ENCODE peak calls at places on chromosomes 11 and 22, in nine cellular contexts. X is fibroblast of lung, I is prostate gland, O is pancreas, H is left ventricle myocardium inferior, V is lung, C is heart left ventricle, L is IMR-90, S is endothelial cell of umbilical vein. Z is an unnamed sample. For H3K27me3 and H3K4me1, the result is how much of the 10 kb centered on the place peaks cover.

GRCh38 chr22:36048911-36049677 is 20.5 kb upstream of the RBFOX2 start:
- DNase-seq in C (no peak), I (no peak), X (peak), L (peak), V (no peak), H (no peak), S (no peak), O (no peak), Z (peak)

GRCh38 chr11:123491241-123491640 is 61.2 kb downstream of the GRAMD1B start:
- DNase-seq in I (no peak), L (no peak), X (no peak), V (no peak), C (no peak), H (no peak), S (no peak), O (no peak), Z (no peak)

GRCh38 chr11:1756024-1756561 is 5.7 kb upstream of the IFITM10 start:
- DNase-seq in O (no peak), H (no peak), L (no peak), C (no peak), V (no peak), S (no peak), I (no peak), X (no peak), Z (no peak)

GRCh38 chr22:45376703-45377102 is 36.7 kb downstream of the SMC1B start:
- DNase-seq in O (no peak), I (no peak), L (no peak), C (no peak), V (no peak), S (peak), H (no peak), X (no peak), Z (no peak)

GRCh38 chr11:4982678-4983077 is 12.0 kb upstream of the OR51L1 start:
- DNase-seq in H (no peak), C (no peak), L (no peak), I (no peak), O (no peak), S (no peak), X (no peak), V (no peak), Z (no peak)

GRCh38 chr11:1756791-1757771 is 6.6 kb downstream of the CTSD start:
- DNase-seq in H (no peak), S (no peak), I (no peak), C (no peak), O (no peak), X (no peak), V (no peak), L (no peak), Z (no peak)

GRCh38 chr22:39947488-39948216 is 12.5 kb upstream of the TMA7B start:
- DNase-seq in H (no peak), O (no peak), S (no peak), I (no peak), C (no peak), V (peak), L (no peak), X (no peak), Z (no peak)

GRCh38 chr11:1783725-1784529 is 20.2 kb upstream of the CTSD start:
- DNase-seq in H (no peak), V (no peak), S (no peak), L (no peak), X (no peak), C (no peak), O (no peak), I (no peak), Z (no peak)

GRCh38 chr11:63277345-63277943 is 34.0 kb upstream of the SLC22A25 start:
- DNase-seq in O (no peak), V (no peak), C (no peak), H (no peak), S (no peak), L (no peak), X (no peak), I (no peak), Z (no peak)

GRCh38 chr11:25319068-25319467 is 822.2 kb downstream of the LUZP2 start:
- DNase-seq in C (no peak), H (no peak), V (no peak), O (no peak), S (no peak), X (no peak), I (no peak), L (no peak), Z (no peak)

GRCh38 chr11:73349633-73350032 is 26.6 kb upstream of the RELT start:
- DNase-seq in S (no peak), L (no peak), I (no peak), C (no peak), H (no peak), O (no peak), X (no peak), V (no peak), Z (no peak)

GRCh38 chr22:31872209-31872608 is 72.1 kb upstream of the YWHAH start:
- DNase-seq in I (no peak), H (no peak), O (no peak), X (no peak), L (no peak), S (peak), V (no peak), C (no peak), Z (no peak)

GRCh38 chr11:109641549-109641948 is 219.6 kb downstream of the C11orf87 start:
- DNase-seq in S (no peak), X (peak), L (peak), V (no peak), H (no peak), O (no peak), I (no peak), C (no peak), Z (no peak)

GRCh38 chr11:70881948-70882715 is 370.2 kb downstream of the SHANK2 start:
- DNase-seq in X (no peak), C (no peak), V (no peak), L (no peak), H (no peak), O (no peak), S (no peak), I (no peak), Z (no peak)

GRCh38 chr22:19287889-19288288 is 3.6 kb downstream of the CLTCL1 start:
- DNase-seq in I (no peak), X (peak), H (no peak), V (no peak), C (no peak), O (no peak), S (no peak), L (peak), Z (no peak)

GRCh38 chr11:12175694-12176241 is 65.4 kb downstream of the MICAL2 start:
- DNase-seq in C (no peak), I (no peak), O (no peak), H (no peak), X (peak), V (no peak), L (peak), S (peak), Z (peak)

GRCh38 chr11:116500833-116501622 is 271.8 kb downstream of the BUD13 start:
- DNase-seq in C (no peak), X (no peak), I (no peak), S (no peak), O (no peak), V (no peak), H (no peak), L (no peak), Z (no peak)

GRCh38 chr22:29503811-29504372 is 23.9 kb downstream of the NEFH start:
- DNase-seq in V (no peak), H (peak), C (peak), S (no peak), L (peak), I (peak), X (peak), O (no peak), Z (no peak)

GRCh38 chr11:122795281-122795680 is 43.0 kb upstream of the CRTAM start:
- DNase-seq in L (no peak), S (no peak), O (no peak), V (no peak), I (no peak), C (no peak), H (no peak), X (no peak), Z (no peak)

GRCh38 chr11:109785714-109786113 is 307.5 kb upstream of the ZC3H12C start:
- DNase-seq in O (no peak), C (no peak), S (no peak), X (peak), V (no peak), L (peak), H (no peak), I (no peak), Z (peak)

GRCh38 chr11:6486256-6486655 is 5.0 kb downstream of the TIMM10B start:
- DNase-seq in S (no peak), H (no peak), O (no peak), C (no peak), L (no peak), V (no peak), X (no peak), I (no peak), Z (no peak)

GRCh38 chr11:6488342-6488741 is 7.0 kb downstream of the TIMM10B start:
- DNase-seq in X (no peak), L (no peak), C (no peak), O (no peak), H (no peak), I (no peak), V (no peak), S (no peak), Z (no peak)

GRCh38 chr11:6486938-6487337 is 5.6 kb downstream of the TIMM10B start:
- DNase-seq in C (no peak), V (no peak), H (no peak), I (no peak), X (no peak), O (no peak), S (no peak), L (no peak), Z (no peak)

GRCh38 chr11:6488831-6489230 is 7.5 kb downstream of the TIMM10B start:
- DNase-seq in H (no peak), I (no peak), L (no peak), S (no peak), X (no peak), C (no peak), V (no peak), O (no peak), Z (no peak)

DNA sequence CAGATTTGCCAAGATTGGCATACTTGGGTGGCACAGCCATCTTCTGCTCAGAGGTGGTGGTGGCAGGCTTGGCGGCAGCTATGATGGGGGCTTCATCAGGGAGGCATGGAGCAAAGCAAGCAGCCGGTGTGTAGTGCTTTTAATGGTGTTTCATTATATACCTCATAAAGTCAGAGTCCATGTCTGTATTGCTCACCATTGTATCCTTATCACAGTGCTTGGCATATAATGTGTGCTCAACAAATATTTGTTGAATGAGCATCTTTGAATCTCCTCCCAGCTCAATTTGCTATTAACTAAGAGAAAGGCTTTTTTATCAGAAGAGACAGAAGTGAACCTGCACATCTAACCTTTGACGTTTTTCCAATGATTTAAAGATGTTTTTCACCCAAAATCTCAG is 7.7 kb upstream of the DNHD1 start:
- DNase-seq in H (no peak), X (no peak), C (no peak), O (no peak), I (no peak), V (no peak), L (no peak), S (no peak), Z (no peak)
- TF ChIP-seq CTCF in H (no peak), X (no peak), C (no peak), O (no peak), I (no peak), V (no peak), L (no peak), S (no peak), Z (no peak)

DNA sequence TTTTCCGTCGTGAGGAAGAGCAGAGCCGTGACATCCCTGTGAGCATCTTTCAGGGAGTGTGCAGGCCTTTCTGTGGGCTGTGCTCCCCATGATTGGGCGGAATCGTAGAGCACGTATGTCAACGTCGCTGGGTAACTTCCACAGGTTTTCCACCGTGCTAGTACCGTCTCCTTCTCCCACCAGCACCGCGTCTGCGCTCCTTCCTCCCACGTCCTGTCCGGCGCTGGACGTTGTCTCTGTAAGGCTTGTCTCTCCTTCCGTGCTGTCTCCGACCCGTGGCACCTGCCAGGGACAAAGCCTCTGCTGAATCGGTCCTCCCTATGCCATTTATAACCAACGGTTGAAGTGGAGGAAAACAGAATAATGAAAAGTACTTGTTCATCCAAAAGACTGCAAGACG is 386.7 kb downstream of the BRD1 start:
- DNase-seq in C (no peak), H (no peak), V (no peak), I (no peak), O (no peak), X (no peak), S (no peak), L (no peak), Z (no peak)
- H3K27me3 ChIP-seq in C (under half), H (under half), V (under half), I (under half), O (under half), X (under half), S (under half), L (under half), Z (under half)

GRCh38 chr11:43989162-43989961 is 46.9 kb downstream of the C11orf96 start:
- DNase-seq in I (no peak), X (no peak), S (peak), O (peak), H (peak), C (peak), L (no peak), V (no peak), Z (no peak)
- H3K4me1 ChIP-seq in I (under half), X (under half), S (under half), O (under half), H (half or more), C (half or more), L (under half), V (under half), Z (under half)

GRCh38 chr22:17217179-17217578 is 2.1 kb downstream of the ADA2 start:
- DNase-seq in I (no peak), L (no peak), S (no peak), H (no peak), C (no peak), V (no peak), X (no peak), O (no peak), Z (no peak)

GRCh38 chr22:17214416-17215043 is 4.7 kb downstream of the ADA2 start:
- DNase-seq in X (no peak), O (no peak), S (no peak), L (no peak), V (no peak), I (no peak), H (no peak), C (no peak), Z (no peak)

GRCh38 chr22:17218341-17218740 is 894 bp downstream of the ADA2 start:
- DNase-seq in O (no peak), H (no peak), X (no peak), I (no peak), S (no peak), C (no peak), V (no peak), L (no peak), Z (no peak)

DNA sequence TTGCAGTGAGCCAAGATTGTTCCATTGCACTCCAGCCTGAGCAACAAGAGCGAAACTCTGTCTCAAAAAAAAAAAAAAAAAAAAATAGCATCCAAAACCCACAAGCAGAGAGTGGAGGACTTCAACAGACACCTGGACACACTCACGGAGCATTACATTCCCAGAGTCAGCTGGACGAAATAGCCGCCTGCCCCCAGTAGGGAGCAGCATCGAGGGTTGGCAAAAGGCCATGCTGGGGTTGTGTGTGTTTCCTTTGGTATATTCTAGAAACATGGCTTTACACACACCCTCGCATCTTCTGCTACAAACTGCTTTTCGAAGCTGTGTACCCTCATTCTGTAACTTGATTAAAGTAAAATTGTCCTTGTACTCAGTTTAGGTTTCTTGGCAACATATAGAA is 5.3 kb downstream of the ADA2 start:
- DNase-seq in L (peak), S (peak), O (peak), C (peak), X (peak), I (peak), V (peak), H (peak), Z (no peak)
- TF ChIP-seq CTCF in L (no peak), S (peak), O (no peak), C (peak), X (peak), I (peak), V (no peak), H (peak), Z (no peak)

DNA sequence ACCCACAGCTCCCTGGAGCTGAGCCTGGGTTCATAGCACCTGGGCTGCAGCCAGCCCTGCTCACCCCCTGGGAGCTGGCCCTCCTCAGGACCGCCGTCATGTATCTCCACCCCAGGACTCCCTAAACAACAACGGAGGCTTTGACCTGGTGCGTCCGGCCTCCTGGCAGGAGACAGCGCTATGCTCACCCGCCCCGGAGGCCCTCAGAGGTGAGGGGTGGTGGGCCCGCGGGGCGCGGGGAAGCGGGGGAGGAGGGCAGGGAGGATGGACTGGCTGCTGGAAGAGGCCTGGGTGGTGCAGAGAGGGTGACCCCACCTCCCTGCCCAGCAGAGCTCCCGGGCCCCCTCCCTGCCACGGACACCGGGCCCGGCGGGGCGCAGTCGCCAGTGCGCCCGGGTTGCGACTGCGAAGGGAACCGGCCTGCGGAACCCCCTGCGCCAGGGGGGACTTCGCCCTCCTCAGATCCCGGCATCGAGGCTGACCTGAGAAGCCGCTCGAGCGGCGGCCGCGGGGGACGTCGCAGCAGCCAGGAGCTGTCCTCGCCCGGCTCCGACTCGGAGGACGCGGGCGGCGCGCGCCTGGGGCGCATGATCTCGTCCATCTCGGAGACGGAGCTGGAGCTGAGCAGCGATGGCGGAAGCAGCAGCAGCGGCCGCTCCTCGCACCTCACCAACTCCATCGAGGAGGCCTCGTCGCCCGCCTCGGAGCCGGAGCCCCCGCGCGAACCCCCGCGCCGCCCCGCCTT is 3.1 kb downstream of the MAPK8IP2 start:
- DNase-seq in S (no peak), X (no peak), L (no peak), O (peak), I (no peak), V (no peak), C (no peak), H (no peak), Z (no peak)
- H3K27me3 ChIP-seq in S (under half), X (under half), L (half or more), O (under half), I (under half), V (under half), C (half or more), H (half or more), Z (half or more)

Z was measured in foreskin keratinocyte.